ENCODE peak calls at places on chromosomes 3 and 15, in nine cellular contexts. A is posterior cingulate gyrus; T is activated naive CD8-positive, alpha-beta T cell treated with anti-CD3 and anti-CD28 coated beads, Interleukin-2, amount 50 U/mL, for 24 hours; G is HTR-8/SVneo; F is stimulated activated naive CD8-positive, alpha-beta T cell treated with anti-CD3 and anti-CD28 coated beads, Interleukin-15, Interleukin-2, amounts not matched to agents 100 U/mL and 50 U/mL, for 24 hours; U is body of pancreas; R is NCI-H345; M is right cardiac atrium; E is amniotic stem cell. S is an unnamed sample.

GRCh38 chr3:194755689-194756459 is 70.2 kb downstream of the FAM43A start:
- DNase-seq in A (no peak), T (no peak), G (no peak), F (no peak), U (no peak), R (no peak), M (no peak), E (no peak), S (no peak)

GRCh38 chr15:52503788-52504496 is 24.7 kb downstream of the MYO5A start:
- DNase-seq in A (no peak), T (no peak), G (no peak), F (no peak), U (no peak), R (no peak), M (no peak), E (no peak), S (no peak)

GRCh38 chr3:111924283-111924682 is 54.5 kb upstream of the ABHD10 start:
- DNase-seq in A (no peak), T (no peak), G (no peak), F (no peak), U (peak; percentile 89), R (no peak), M (peak; percentile 70), E (no peak), S (no peak)

GRCh38 chr15:61499371-61499770 is 270.3 kb upstream of the RORA start:
- DNase-seq in A (no peak), T (no peak), G (no peak), F (no peak), U (no peak), R (no peak), M (no peak), E (no peak), S (no peak)

GRCh38 chr3:125057186-125057850 is 1.5 kb upstream of the HEG1 start:
- DNase-seq in A (no peak), T (no peak), G (no peak), F (no peak), U (no peak), R (no peak), M (no peak), E (peak; percentile 24), S (peak; percentile 66)

GRCh38 chr15:57320543-57321220 is 55.6 kb upstream of the CGNL1 start:
- DNase-seq in A (no peak), T (no peak), G (no peak), F (no peak), U (no peak), R (no peak), M (peak; percentile 81), E (peak; percentile 8), S (no peak)

GRCh38 chr3:173396191-173397041 is 1.1 kb upstream of the NLGN1 start:
- DNase-seq in A (no peak), T (no peak), G (no peak), F (no peak), U (no peak), R (peak; percentile 39), M (no peak), E (no peak), S (no peak)

GRCh38 chr3:18740631-18741583 is 315.8 kb upstream of the SATB1 start:
- DNase-seq in A (no peak), T (peak; percentile 44), G (no peak), F (peak; percentile 50), U (no peak), R (no peak), M (no peak), E (no peak), S (no peak)

GRCh38 chr15:27066446-27066845 is 95.5 kb downstream of the GABRG3 start:
- DNase-seq in A (no peak), T (no peak), G (no peak), F (no peak), U (no peak), R (no peak), M (no peak), E (no peak), S (no peak)

GRCh38 chr3:126557761-126558160 is 971 bp downstream of the C3orf22 start:
- DNase-seq in A (no peak), T (no peak), G (no peak), F (no peak), U (no peak), R (no peak), M (no peak), E (no peak), S (no peak)

GRCh38 chr3:99286266-99286845 is 352.0 kb upstream of the COL8A1 start:
- DNase-seq in A (no peak), T (no peak), G (no peak), F (no peak), U (no peak), R (no peak), M (no peak), E (no peak), S (no peak)

GRCh38 chr3:139319428-139320402 is 24.1 kb upstream of the MRPS22 start:
- DNase-seq in A (no peak), T (no peak), G (no peak), F (no peak), U (no peak), R (no peak), M (no peak), E (no peak), S (no peak)

GRCh38 chr3:192433704-192434103 is 293.6 kb downstream of the FGF12 start:
- DNase-seq in A (no peak), T (no peak), G (no peak), F (no peak), U (peak; percentile 54), R (no peak), M (no peak), E (no peak), S (no peak)

GRCh38 chr3:22115581-22115980 is 364.6 kb upstream of the ZNF385D start:
- DNase-seq in A (no peak), T (no peak), G (no peak), F (no peak), U (no peak), R (no peak), M (no peak), E (no peak), S (peak; percentile 9)

GRCh38 chr3:127822166-127822835 is at the start of gene MGLL:
- DNase-seq in A (peak; percentile 37), T (peak; percentile 12), G (peak; percentile 46), F (peak; percentile 17), U (peak; percentile 37), R (peak; percentile 15), M (peak; percentile 82), E (no peak), S (no peak)

GRCh38 chr3:178436773-178437172 is 99.5 kb upstream of the KCNMB2 start:
- DNase-seq in A (no peak), T (no peak), G (peak; percentile 32), F (no peak), U (no peak), R (peak; percentile 51), M (no peak), E (peak; percentile 18), S (no peak)

GRCh38 chr3:148820885-148821284 is 6.7 kb upstream of the CPB1 start:
- DNase-seq in A (no peak), T (no peak), G (no peak), F (no peak), U (no peak), R (no peak), M (no peak), E (no peak), S (no peak)

GRCh38 chr3:123951522-123952447 is 9.2 kb downstream of the CCDC14 start:
- DNase-seq in A (no peak), T (no peak), G (no peak), F (no peak), U (no peak), R (peak; percentile 48), M (no peak), E (no peak), S (no peak)

GRCh38 chr15:78455749-78456148 is 17.7 kb downstream of the IREB2 start:
- DNase-seq in A (no peak), T (no peak), G (no peak), F (no peak), U (no peak), R (peak; percentile 38), M (no peak), E (no peak), S (no peak)

GRCh38 chr3:105356988-105357387 is 9.7 kb upstream of the ALCAM start:
- DNase-seq in A (no peak), T (no peak), G (no peak), F (no peak), U (no peak), R (no peak), M (no peak), E (no peak), S (no peak)

GRCh38 chr3:194136519-194137313 is 768 bp downstream of the HES1 start:
- DNase-seq in A (no peak), T (peak; percentile 34), G (peak; percentile 19), F (peak; percentile 37), U (peak; percentile 64), R (peak; percentile 60), M (peak; percentile 78), E (no peak), S (no peak)

GRCh38 chr3:159763466-159764210 is 225.0 kb upstream of the IL12A start:
- DNase-seq in A (peak; percentile 59), T (peak; percentile 57), G (peak; percentile 82), F (peak; percentile 66), U (peak; percentile 43), R (peak; percentile 89), M (peak; percentile 90), E (peak; percentile 73), S (no peak)

GRCh38 chr3:129943020-129943419 is 31.5 kb upstream of the TRH start:
- DNase-seq in A (no peak), T (no peak), G (no peak), F (no peak), U (no peak), R (no peak), M (no peak), E (no peak), S (no peak)

GRCh38 chr15:48680841-48681240 is 35.3 kb upstream of the FBN1 start:
- DNase-seq in A (no peak), T (no peak), G (peak; percentile 38), F (no peak), U (no peak), R (no peak), M (no peak), E (peak; percentile 87), S (no peak)

GRCh38 chr3:101133638-101134037 is 140.4 kb upstream of the ABI3BP start:
- DNase-seq in A (no peak), T (no peak), G (no peak), F (no peak), U (no peak), R (no peak), M (no peak), E (no peak), S (no peak)

GRCh38 chr15:42914728-42915497 is 5.7 kb downstream of the TTBK2 start:
- DNase-seq in A (no peak), T (no peak), G (no peak), F (no peak), U (no peak), R (no peak), M (no peak), E (no peak), S (no peak)

GRCh38 chr3:158731938-158732855 is at the start of gene RARRES1:
- DNase-seq in A (peak; percentile 59), T (peak; percentile 50), G (peak; percentile 28), F (peak; percentile 57), U (peak; percentile 65), R (peak; percentile 24), M (peak; percentile 92), E (peak; percentile 34), S (no peak)